ENCODE peak calls at places on chromosome 20, in five cellular contexts. Q is DMS153, E is cardiac muscle cell, H is mesenchymal stem cell, L is nucleus accumbens. V is an unnamed sample.

GRCh38 chr20:1860446-1860845 is 34.8 kb upstream of the SIRPA start:
- DNase-seq in Q (no peak), E (no peak), H (peak), L (no peak), V (no peak)

GRCh38 chr20:47272893-47273590 is 83.5 kb downstream of the ZMYND8 start:
- DNase-seq in Q (peak), E (peak), H (peak), L (no peak), V (peak)

GRCh38 chr20:13338097-13338661 is 117.1 kb downstream of the ISM1 start:
- DNase-seq in Q (no peak), E (no peak), H (no peak), L (no peak), V (no peak)

GRCh38 chr20:17615645-17616479 is 46.0 kb downstream of the DSTN start:
- DNase-seq in Q (no peak), E (no peak), H (no peak), L (no peak), V (no peak)

GRCh38 chr20:7362601-7363000 is 577.7 kb downstream of the HAO1 start:
- DNase-seq in Q (no peak), E (no peak), H (no peak), L (no peak), V (no peak)

GRCh38 chr20:1995531-1996310 is 1.9 kb upstream of the PDYN start:
- DNase-seq in Q (no peak), E (no peak), H (no peak), L (no peak), V (no peak)

GRCh38 chr20:497979-498378 is 35.6 kb upstream of the TBC1D20 start:
- DNase-seq in Q (no peak), E (no peak), H (no peak), L (no peak), V (no peak)

GRCh38 chr20:64237316-64237715 is 18.2 kb upstream of the PCMTD2 start:
- DNase-seq in Q (no peak), E (no peak), H (no peak), L (no peak), V (no peak)

GRCh38 chr20:51258582-51259175 is 235.8 kb upstream of the KCNG1 start:
- DNase-seq in Q (no peak), E (no peak), H (peak), L (no peak), V (no peak)

GRCh38 chr20:20375862-20376261 is 8.0 kb downstream of the INSM1 start:
- DNase-seq in Q (peak), E (no peak), H (no peak), L (no peak), V (no peak)

GRCh38 chr20:57512432-57512831 is 12.5 kb downstream of the CTCFL start:
- DNase-seq in Q (no peak), E (no peak), H (no peak), L (no peak), V (no peak)

GRCh38 chr20:17610566-17611289 is 40.9 kb downstream of the DSTN start:
- DNase-seq in Q (no peak), E (no peak), H (no peak), L (no peak), V (peak)

GRCh38 chr20:3296256-3297095 is 57.5 kb upstream of the SLC4A11 start:
- DNase-seq in Q (no peak), E (no peak), H (no peak), L (no peak), V (no peak)

GRCh38 chr20:56634735-56635422 is 5.8 kb downstream of the TFAP2C start:
- DNase-seq in Q (no peak), E (no peak), H (no peak), L (no peak), V (no peak)

GRCh38 chr20:33412484-33412838 is 11.1 kb upstream of the CDK5RAP1 start:
- DNase-seq in Q (no peak), E (no peak), H (no peak), L (no peak), V (no peak)

V was measured in CD8-positive, alpha-beta memory T cell.